ENCODE peak calls at places on chromosomes 7 and 10, in five cellular contexts. R is K562, D is HepG2, N is A549, Q is GM12878. G is an unnamed sample.

GRCh38 chr10:49624629-49625028 is 10.8 kb downstream of the CHAT start:
- DNase-seq in R (no peak), D (no peak), N (no peak), Q (no peak), G (no peak)

GRCh38 chr7:3787717-3788311 is 486.8 kb downstream of the SDK1 start:
- DNase-seq in N (no peak), Q (no peak), R (no peak), D (no peak), G (no peak)

GRCh38 chr10:44962870-44963738 is 3.5 kb downstream of the RASSF4 start:
- DNase-seq in D (peak), R (no peak), Q (no peak), N (no peak), G (no peak)

GRCh38 chr7:1969459-1970284 is 263.1 kb downstream of the MAD1L1 start:
- DNase-seq in N (no peak), D (no peak), R (no peak), Q (no peak), G (no peak)

GRCh38 chr7:139667377-139667776 is 110.4 kb downstream of the HIPK2 start:
- DNase-seq in R (no peak), N (no peak), Q (no peak), D (no peak), G (no peak)

GRCh38 chr7:3673524-3673923 is 372.5 kb downstream of the SDK1 start:
- DNase-seq in Q (no peak), R (peak), D (peak), N (peak), G (peak)

GRCh38 chr7:83475403-83475802 is 173.5 kb downstream of the SEMA3E start:
- DNase-seq in N (peak), Q (no peak), R (no peak), D (peak), G (no peak)

GRCh38 chr10:62185914-62186692 is 82.5 kb downstream of the RTKN2 start:
- DNase-seq in D (no peak), R (no peak), Q (no peak), N (no peak), G (no peak)

GRCh38 chr10:86400705-86401587 is 34.4 kb upstream of the GRID1 start:
- DNase-seq in N (peak), D (peak), Q (no peak), R (no peak), G (peak)

GRCh38 chr10:121337356-121337936 is 260.8 kb downstream of the FGFR2 start:
- DNase-seq in Q (no peak), N (no peak), D (no peak), R (no peak), G (no peak)

GRCh38 chr10:94440096-94440495 is 37.8 kb downstream of the TBC1D12 start:
- DNase-seq in R (no peak), N (no peak), D (no peak), Q (no peak), G (no peak)

GRCh38 chr10:76155961-76156360 is 724.5 kb downstream of the LRMDA start:
- DNase-seq in N (no peak), R (no peak), D (no peak), Q (no peak), G (no peak)

GRCh38 chr7:40827217-40828085 is 692.6 kb downstream of the SUGCT start:
- DNase-seq in R (no peak), Q (no peak), N (no peak), D (no peak), G (no peak)

GRCh38 chr10:24929904-24930303 is 22.5 kb downstream of the PRTFDC1 start:
- DNase-seq in R (no peak), Q (no peak), D (no peak), N (no peak), G (no peak)

GRCh38 chr10:15103513-15103912 is 6.4 kb downstream of the RPP38 start:
- DNase-seq in Q (no peak), N (no peak), R (no peak), D (no peak), G (no peak)

GRCh38 chr7:50621206-50621605 is 56.0 kb upstream of the DDC start:
- DNase-seq in D (no peak), R (no peak), Q (no peak), N (no peak), G (peak)

GRCh38 chr10:30186371-30186875 is 127.0 kb upstream of the JCAD start:
- DNase-seq in R (peak), D (peak), N (no peak), Q (no peak), G (no peak)

DNA sequence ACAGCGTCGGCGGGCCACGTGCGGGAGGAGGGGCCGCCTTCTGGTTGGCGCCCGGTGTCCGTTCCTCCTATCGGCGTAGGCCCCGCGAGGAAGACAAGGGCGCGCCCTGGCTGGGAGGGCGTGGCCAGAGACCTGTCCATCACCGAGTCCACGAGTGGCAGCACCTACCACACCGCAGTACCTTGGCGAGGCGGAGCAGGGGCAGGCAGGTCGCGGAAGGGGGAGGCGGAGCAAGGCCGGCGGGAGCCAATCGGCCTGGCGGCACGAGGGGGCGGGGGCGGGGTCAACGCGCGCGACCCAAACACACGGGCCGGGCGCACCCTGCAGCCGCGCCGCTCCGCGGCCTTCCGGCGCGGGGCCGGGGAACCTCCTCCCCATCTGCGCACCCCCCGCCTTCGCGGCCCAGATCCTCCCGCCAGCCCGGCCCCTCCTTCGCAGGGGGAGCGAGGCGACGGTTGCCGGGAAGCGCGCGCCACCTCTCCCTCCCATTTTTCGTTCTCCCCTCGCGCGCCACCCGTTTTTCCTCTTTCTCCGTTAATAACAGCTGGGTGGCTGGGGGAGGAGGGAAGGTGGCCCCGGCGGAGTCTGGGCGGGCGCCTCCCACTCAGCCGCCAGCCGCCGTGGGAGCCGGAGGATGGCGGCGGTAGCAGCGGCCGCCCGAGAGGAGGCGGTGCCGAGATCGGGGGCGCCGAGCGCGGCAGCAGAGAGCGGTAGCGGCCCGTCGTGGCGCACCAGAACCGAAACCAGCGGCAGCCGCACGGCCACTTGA is at the start of gene ZNRF2:
- DNase-seq in R (peak), Q (peak), D (peak), N (peak), G (peak)
- TF ChIP-seq EP300 in R (no peak), Q (no peak), D (no peak), N (no peak), G (peak)

DNA sequence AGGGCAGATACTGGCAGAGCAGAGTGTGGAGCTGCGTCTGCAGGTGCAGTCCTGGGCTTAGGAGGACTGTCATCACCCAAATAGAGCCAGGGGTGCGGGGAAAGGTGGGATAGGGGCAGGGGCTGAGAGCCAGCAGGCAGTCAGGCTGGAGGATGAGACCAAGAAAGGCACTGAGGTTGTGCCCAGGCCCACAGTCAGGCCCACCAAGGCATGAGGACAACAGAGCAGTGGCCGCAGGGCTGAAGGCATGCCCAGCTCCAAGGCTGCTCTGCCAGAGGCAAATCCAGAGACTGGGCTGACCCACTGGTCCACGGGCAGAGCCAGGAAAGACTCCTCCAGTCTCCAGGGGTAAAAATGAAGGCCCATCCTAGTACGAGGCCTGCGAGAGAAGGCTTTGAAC is 24.4 kb upstream of the GATAD1 start:
- DNase-seq in Q (no peak), R (no peak), D (no peak), N (no peak), G (no peak)
- TF ChIP-seq REST in Q (no peak), R (no peak), D (no peak), N (no peak), G (no peak)

GRCh38 chr7:96739167-96739566 is 29.5 kb upstream of the SEM1 start:
- DNase-seq in Q (no peak), D (no peak), N (no peak), R (no peak), G (no peak)

GRCh38 chr7:96737545-96738050 is 28.0 kb upstream of the SEM1 start:
- DNase-seq in D (no peak), N (no peak), R (no peak), Q (no peak), G (no peak)

GRCh38 chr7:96740130-96740529 is 30.5 kb upstream of the SEM1 start:
- DNase-seq in N (no peak), D (no peak), Q (no peak), R (no peak), G (no peak)

GRCh38 chr7:96739609-96740008 is 30.0 kb upstream of the SEM1 start:
- DNase-seq in Q (no peak), N (no peak), D (no peak), R (no peak), G (no peak)

GRCh38 chr7:96738705-96739104 is 29.1 kb upstream of the SEM1 start:
- DNase-seq in N (no peak), D (no peak), R (no peak), Q (no peak), G (no peak)
- TF ChIP-seq EP300 in N (no peak), D (no peak), R (no peak), Q (no peak), G (no peak)

GRCh38 chr10:110547139-110547761 is 20.2 kb upstream of the SMC3 start:
- DNase-seq in Q (no peak), N (peak), R (peak), D (peak), G (peak)
- TF ChIP-seq REST in Q (no peak), N (no peak), R (no peak), D (no peak), G (no peak)

GRCh38 chr10:8035641-8036520 is 18.6 kb upstream of the GATA3 start:
- DNase-seq in D (no peak), Q (no peak), N (no peak), R (no peak), G (no peak)
- TF ChIP-seq EP300 in D (no peak), Q (no peak), N (no peak), R (no peak), G (no peak)

DNA sequence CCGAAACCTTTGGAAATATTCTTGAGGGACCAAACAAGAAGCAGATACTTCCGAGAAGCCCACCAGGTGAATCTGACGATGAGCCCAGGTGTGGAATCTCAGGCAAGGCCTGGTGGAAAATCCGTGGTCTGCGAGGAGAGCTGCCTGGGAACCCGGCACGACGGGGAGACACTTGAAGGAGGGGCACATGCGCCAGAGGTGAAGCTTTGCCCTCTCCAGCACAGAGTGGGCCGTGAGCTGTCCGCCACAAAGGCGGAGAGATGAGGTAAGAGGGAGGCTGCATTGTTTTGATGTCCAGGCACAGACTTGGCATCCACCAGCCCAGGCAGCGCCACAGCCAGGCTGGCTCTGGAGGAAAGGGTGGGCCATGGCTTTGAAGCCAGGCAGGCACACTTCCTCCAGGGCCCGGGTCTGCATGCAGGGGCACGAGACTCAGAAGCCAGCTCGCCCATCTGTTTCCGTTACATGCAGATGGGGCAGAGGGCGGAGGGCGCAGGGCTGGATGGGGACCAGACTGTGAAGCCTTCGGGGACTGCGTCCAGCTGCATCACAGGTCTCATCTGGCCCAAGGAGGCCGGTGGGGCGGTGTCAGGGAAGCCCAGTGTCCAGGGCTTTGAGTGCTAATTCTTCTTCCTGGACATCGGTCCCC is 45.4 kb downstream of the CALML3 start:
- DNase-seq in R (no peak), Q (no peak), N (no peak), D (no peak), G (no peak)
- TF ChIP-seq REST in R (no peak), Q (no peak), N (no peak), D (no peak), G (no peak)

GRCh38 chr10:97129666-97130065 is 56.1 kb downstream of the SLIT1 start:
- DNase-seq in D (no peak), N (no peak), R (no peak), Q (no peak), G (no peak)

GRCh38 chr10:97127960-97128850 is 57.6 kb downstream of the SLIT1 start:
- DNase-seq in N (no peak), D (no peak), Q (no peak), R (no peak), G (peak)

GRCh38 chr10:97124211-97124610 is 61.5 kb downstream of the SLIT1 start:
- DNase-seq in R (no peak), N (no peak), Q (no peak), D (no peak), G (no peak)

GRCh38 chr10:97128851-97129186 is 56.9 kb downstream of the SLIT1 start:
- DNase-seq in Q (no peak), N (no peak), R (no peak), D (no peak), G (no peak)

GRCh38 chr10:97127507-97127906 is 58.3 kb downstream of the SLIT1 start:
- DNase-seq in D (no peak), R (peak), N (no peak), Q (no peak), G (no peak)
- TF ChIP-seq EP300 in D (no peak), R (no peak), N (no peak), Q (no peak), G (no peak)

DNA sequence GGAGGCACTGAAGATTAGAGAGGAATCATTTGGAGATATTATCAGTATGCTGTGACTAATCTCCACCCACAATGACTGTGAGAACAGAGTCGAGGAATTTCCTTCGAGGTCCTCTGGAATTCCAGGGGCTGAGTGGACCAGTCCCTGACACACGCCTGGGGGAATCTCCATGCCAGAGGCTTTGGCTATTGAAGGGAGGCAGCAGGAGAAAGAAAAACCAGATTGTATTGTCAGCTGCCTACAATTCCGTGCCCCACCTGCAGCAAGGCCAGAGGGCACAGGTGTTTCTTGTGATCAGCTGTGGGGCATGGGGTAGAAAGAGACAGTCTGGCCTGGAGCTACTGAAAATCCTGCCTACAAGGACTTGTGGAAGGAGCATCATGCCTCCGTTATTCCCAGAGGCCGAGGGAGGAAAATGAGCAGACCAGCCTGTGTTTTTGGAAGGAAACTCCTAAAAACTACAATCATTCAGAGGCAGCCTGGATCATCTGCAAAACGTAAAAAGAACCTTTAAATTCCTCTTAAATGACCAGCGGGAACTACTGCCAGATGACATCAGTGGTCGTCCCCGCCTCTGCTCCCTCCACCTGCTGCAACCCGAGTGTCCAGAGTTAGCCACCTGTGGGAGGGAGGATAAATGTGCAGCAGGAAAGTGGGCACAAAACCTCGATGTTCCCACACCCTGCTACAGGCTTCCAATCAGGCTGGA is 25.4 kb upstream of the ANK3 start:
- DNase-seq in N (peak), R (no peak), D (no peak), Q (no peak), G (no peak)
- TF ChIP-seq REST in N (no peak), R (no peak), D (no peak), Q (no peak), G (peak)